ENCODE peak calls at places on chromosomes 2 and 18, in six cellular contexts. A is NCI-H510A treated with DMSO at 0.1 percent for 48 hours, U is ELR, N is EL, J is NCI-H345, X is activated gamma-delta T cell treated with Interleukin-2 at 50 U/mL for 16 hours. P is an unnamed sample.

GRCh38 chr2:3198119-3198518 is 179.5 kb downstream of the EIPR1 start:
- DNase-seq in A (peak; percentile 64), N (no peak), U (no peak), X (no peak), J (no peak), P (peak; percentile 1)

GRCh38 chr2:151198646-151199045 is 63.0 kb downstream of the RBM43 start:
- DNase-seq in X (no peak), A (no peak), U (peak; percentile 15), J (no peak), N (peak; percentile 3), P (no peak)

GRCh38 chr2:217988014-217988839 is 14.6 kb downstream of the TNS1 start:
- DNase-seq in X (peak; percentile 56), A (peak; percentile 96), N (peak; percentile 68), U (peak; percentile 76), J (peak; percentile 79), P (peak; percentile 38)

GRCh38 chr2:216596986-216597509 is 36.2 kb upstream of the IGFBP2 start:
- DNase-seq in A (no peak), X (no peak), U (peak; percentile 34), J (no peak), N (peak; percentile 49), P (peak; percentile 90)

GRCh38 chr18:74328196-74328595 is 12.6 kb downstream of the C18orf63 start:
- DNase-seq in U (no peak), X (no peak), N (no peak), A (no peak), J (no peak), P (no peak)

GRCh38 chr2:51812138-51812866 is 780.4 kb upstream of the NRXN1 start:
- DNase-seq in X (no peak), J (no peak), N (no peak), U (peak; percentile 22), A (no peak), P (no peak)

GRCh38 chr2:196234672-196235071 is 63.3 kb upstream of the STK17B start:
- DNase-seq in J (no peak), N (peak; percentile 91), U (peak; percentile 88), A (no peak), X (peak; percentile 29), P (no peak)

GRCh38 chr18:54606835-54607212 is 15.8 kb downstream of the DYNAP start:
- DNase-seq in A (no peak), J (no peak), N (no peak), X (no peak), U (no peak), P (no peak)

GRCh38 chr2:59892398-59892797 is 661.1 kb downstream of the BCL11A start:
- DNase-seq in X (no peak), U (no peak), J (peak; percentile 3), A (no peak), N (no peak), P (peak; percentile 82)

GRCh38 chr18:60020107-60020925 is 120.5 kb downstream of the PMAIP1 start:
- DNase-seq in X (no peak), J (no peak), A (no peak), N (peak; percentile 47), U (peak; percentile 14), P (peak; percentile 52)